ENCODE peak calls at places on chromosomes 1 and 21, in nine cellular contexts. Q, N, F, Z, Y, W, D, M and S are unnamed samples.

GRCh38 chr1:56064705-56065104 is 514.7 kb downstream of the PLPP3 start:
- DNase-seq in Q (no peak), N (no peak), F (no peak), Z (peak; percentile 58), Y (no peak), W (no peak), D (no peak), M (peak; percentile 95), S (no peak)

GRCh38 chr1:55685560-55685959 is 470.4 kb upstream of the USP24 start:
- DNase-seq in Q (no peak), N (peak; percentile 56), F (no peak), Z (no peak), Y (no peak), W (no peak), D (no peak), M (peak; percentile 37), S (no peak)

GRCh38 chr1:165367375-165367993 is 11.0 kb upstream of the LMX1A start:
- DNase-seq in Q (peak; percentile 27), N (peak; percentile 79), F (peak; percentile 84), Z (peak; percentile 83), Y (peak; percentile 38), W (peak; percentile 65), D (peak; percentile 2), M (peak; percentile 66), S (peak; percentile 53)

GRCh38 chr1:193229136-193229535 is 42.7 kb upstream of the B3GALT2 start:
- DNase-seq in Q (no peak), N (no peak), F (no peak), Z (no peak), Y (no peak), W (no peak), D (no peak), M (peak; percentile 56), S (no peak)

GRCh38 chr1:223421676-223422075 is 28.5 kb downstream of the CCDC185 start:
- DNase-seq in Q (no peak), N (no peak), F (no peak), Z (no peak), Y (no peak), W (no peak), D (no peak), M (no peak), S (no peak)

GRCh38 chr1:192809286-192810252 is 730 bp downstream of the RGS2 start:
- DNase-seq in Q (no peak), N (peak; percentile 51), F (peak; percentile 74), Z (peak; percentile 62), Y (no peak), W (peak; percentile 14), D (no peak), M (peak; percentile 64), S (no peak)

GRCh38 chr1:25647106-25647505 is 30.5 kb downstream of the MAN1C1 start:
- DNase-seq in Q (no peak), N (no peak), F (no peak), Z (no peak), Y (no peak), W (no peak), D (no peak), M (no peak), S (no peak)

GRCh38 chr1:6638226-6638625 is 13.6 kb downstream of the THAP3 start:
- DNase-seq in Q (peak; percentile 18), N (peak; percentile 93), F (peak; percentile 98), Z (peak; percentile 81), Y (peak; percentile 11), W (no peak), D (no peak), M (no peak), S (no peak)

GRCh38 chr1:100353988-100354387 is 1.7 kb downstream of the CDC14A start:
- DNase-seq in Q (no peak), N (no peak), F (no peak), Z (no peak), Y (peak; percentile 61), W (no peak), D (peak; percentile 5), M (peak; percentile 81), S (no peak)

GRCh38 chr21:31580866-31581276 is 78.6 kb upstream of the SOD1 start:
- DNase-seq in Q (peak; percentile 47), N (peak; percentile 76), F (peak; percentile 76), Z (peak; percentile 73), Y (no peak), W (peak; percentile 65), D (no peak), M (peak; percentile 56), S (peak; percentile 50)

GRCh38 chr1:12099610-12100009 is 36.5 kb downstream of the TNFRSF8 start:
- DNase-seq in Q (no peak), N (no peak), F (no peak), Z (no peak), Y (no peak), W (no peak), D (no peak), M (no peak), S (no peak)

GRCh38 chr21:39381009-39381408 is 32.1 kb upstream of the HMGN1 start:
- DNase-seq in Q (no peak), N (no peak), F (no peak), Z (no peak), Y (no peak), W (no peak), D (no peak), M (no peak), S (no peak)

GRCh38 chr1:45982359-45982758 is 150.1 kb downstream of the PIK3R3 start:
- DNase-seq in Q (no peak), N (no peak), F (no peak), Z (no peak), Y (no peak), W (no peak), D (no peak), M (no peak), S (no peak)

GRCh38 chr1:210367561-210367960 is 38.9 kb downstream of the HHAT start:
- DNase-seq in Q (no peak), N (no peak), F (no peak), Z (no peak), Y (no peak), W (no peak), D (no peak), M (no peak), S (no peak)

GRCh38 chr1:87473203-87473661 is 144.6 kb downstream of the LMO4 start:
- DNase-seq in Q (no peak), N (no peak), F (no peak), Z (peak; percentile 5), Y (no peak), W (no peak), D (no peak), M (no peak), S (peak; percentile 20)

GRCh38 chr1:210407207-210407886 is 78.6 kb downstream of the HHAT start:
- DNase-seq in Q (peak; percentile 41), N (peak; percentile 80), F (no peak), Z (peak; percentile 59), Y (peak; percentile 56), W (peak; percentile 63), D (no peak), M (peak; percentile 67), S (peak; percentile 52)

GRCh38 chr1:151243683-151244216 is 10.8 kb upstream of the PSMD4 start:
- DNase-seq in Q (no peak), N (no peak), F (no peak), Z (no peak), Y (no peak), W (no peak), D (no peak), M (no peak), S (no peak)

GRCh38 chr1:116350097-116350645 is 22.9 kb upstream of the ATP1A1 start:
- DNase-seq in Q (no peak), N (no peak), F (no peak), Z (no peak), Y (no peak), W (no peak), D (no peak), M (no peak), S (no peak)

GRCh38 chr1:7457811-7458210 is 313.3 kb upstream of the VAMP3 start:
- DNase-seq in Q (no peak), N (no peak), F (no peak), Z (no peak), Y (no peak), W (no peak), D (no peak), M (no peak), S (no peak)